ENCODE peak calls at places on chromosomes 6 and 20, in seven cellular contexts. M is small intestine, V is left ventricle myocardium inferior, C is HepG2, E is adrenal gland, D is tibial nerve, T is lung. B is an unnamed sample.
A peak's percentile ranks its signal among the peaks of the same experiment; 100 is the strongest.

GRCh38 chr6:12476484-12476883 is 186.3 kb downstream of the EDN1 start:
- DNase-seq in M (no peak), V (no peak), C (no peak), E (no peak), D (no peak), T (no peak), B (no peak)

GRCh38 chr6:125099211-125100017 is 54.2 kb upstream of the TPD52L1 start:
- DNase-seq in M (peak; percentile 24), V (peak; percentile 64), C (no peak), E (peak; percentile 67), D (no peak), T (peak; percentile 41), B (peak; percentile 57)

GRCh38 chr20:46357030-46357514 is 48.8 kb upstream of the CDH22 start:
- DNase-seq in M (no peak), V (no peak), C (no peak), E (peak; percentile 89), D (no peak), T (no peak), B (no peak)

GRCh38 chr6:144675231-144675861 is 390.2 kb downstream of the UTRN start:
- DNase-seq in M (peak; percentile 52), V (no peak), C (no peak), E (peak; percentile 61), D (peak; percentile 21), T (peak; percentile 45), B (peak; percentile 81)

GRCh38 chr6:157284738-157285421 is 38.4 kb downstream of the TMEM242 start:
- DNase-seq in M (peak; percentile 29), V (no peak), C (no peak), E (no peak), D (no peak), T (no peak), B (no peak)

GRCh38 chr6:123168892-123169851 is 173.1 kb downstream of the CLVS2 start:
- DNase-seq in M (no peak), V (no peak), C (no peak), E (no peak), D (no peak), T (no peak), B (no peak)

GRCh38 chr6:56798163-56798562 is 155.5 kb upstream of the DST start:
- DNase-seq in M (no peak), V (no peak), C (no peak), E (no peak), D (no peak), T (no peak), B (peak; percentile 63)

GRCh38 chr6:27672113-27672799 is 199.4 kb upstream of the ZNF184 start:
- DNase-seq in M (peak; percentile 24), V (no peak), C (peak; percentile 91), E (no peak), D (no peak), T (no peak), B (peak; percentile 39)

GRCh38 chr6:152484806-152485205 is 152.4 kb downstream of the SYNE1 start:
- DNase-seq in M (no peak), V (no peak), C (no peak), E (no peak), D (no peak), T (no peak), B (no peak)

GRCh38 chr6:26233608-26234420 is 131.2 kb upstream of the BTN3A2 start:
- DNase-seq in M (peak; percentile 79), V (no peak), C (no peak), E (peak; percentile 65), D (no peak), T (no peak), B (peak; percentile 58)

GRCh38 chr6:35521235-35521634 is 8.5 kb upstream of the TULP1 start:
- DNase-seq in M (no peak), V (no peak), C (no peak), E (no peak), D (no peak), T (no peak), B (no peak)
- H3K27ac ChIP-seq in M (no peak overlapping the region), V (no peak overlapping the region), C (no peak overlapping the region), E (no peak overlapping the region), D (no peak overlapping the region), T (no peak overlapping the region), B (no peak overlapping the region)

DNA sequence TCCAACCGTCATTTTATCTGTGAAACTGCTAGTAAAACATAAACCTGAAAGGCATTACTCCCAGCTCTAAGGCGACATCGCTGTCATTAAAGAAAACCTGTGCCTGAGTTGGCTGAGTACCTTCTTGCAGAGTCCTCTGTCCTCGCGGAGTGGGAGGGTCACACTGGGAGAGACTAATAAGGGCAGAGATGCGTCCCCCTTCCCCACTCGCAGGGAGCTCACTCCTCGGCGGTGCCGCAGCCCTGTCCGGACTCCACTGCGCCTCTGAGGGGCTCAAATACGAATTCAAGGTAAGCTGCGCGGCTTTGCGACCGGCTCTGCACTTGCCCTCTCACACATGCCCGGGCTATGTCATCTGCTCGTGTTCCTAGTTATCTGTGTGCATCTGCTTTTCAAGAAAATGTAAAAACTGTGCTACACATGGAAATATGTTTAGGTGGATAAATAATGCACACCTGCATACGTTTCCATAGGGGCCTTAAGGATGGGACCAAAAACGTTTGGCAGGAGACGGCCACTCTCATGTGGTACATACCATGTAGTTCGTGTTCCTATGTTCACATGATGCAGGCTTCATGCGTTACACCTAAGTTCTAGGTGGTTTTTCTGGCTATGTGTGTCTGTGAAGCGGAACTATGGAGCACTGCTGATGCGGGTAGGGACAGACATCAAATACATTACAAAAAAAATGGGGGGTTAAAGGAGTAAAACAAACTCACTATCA is at the start of gene COL19A1:
- DNase-seq in M (peak; percentile 2), V (peak; percentile 22), C (no peak), E (peak; percentile 4), D (no peak), T (no peak), B (no peak)
- H3K27ac ChIP-seq in M (no peak within 1 kb of the TSS), V (peak within 1 kb of the TSS; percentile 69), C (no peak within 1 kb of the TSS), E (no peak within 1 kb of the TSS), D (peak within 1 kb of the TSS; percentile 74), T (peak within 1 kb of the TSS; percentile 71), B (no peak within 1 kb of the TSS)

DNA sequence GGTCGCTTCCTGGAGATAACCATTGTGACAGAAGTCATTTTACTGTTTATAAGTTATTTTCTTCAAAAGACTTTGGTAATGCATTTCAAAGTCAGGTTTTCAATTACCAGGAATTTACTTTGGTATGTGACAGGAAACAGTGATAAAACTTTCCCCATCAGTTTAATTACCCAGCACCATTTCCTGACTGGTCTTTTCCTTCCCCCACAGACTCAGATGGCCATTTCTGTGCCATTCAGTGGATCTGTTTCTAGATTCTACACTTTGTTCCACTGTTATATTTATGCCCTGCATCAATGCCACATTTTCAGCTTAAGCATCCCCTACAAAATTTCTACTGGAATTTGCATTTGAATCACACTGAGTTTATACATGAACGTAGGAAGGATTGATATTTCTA is 16.3 kb downstream of the RRBP1 start:
- DNase-seq in M (no peak), V (no peak), C (no peak), E (no peak), D (no peak), T (no peak), B (no peak)
- H3K27ac ChIP-seq in M (no peak overlapping the region), V (peak overlapping the region; percentile 47), C (no peak overlapping the region), E (no peak overlapping the region), D (peak overlapping the region; percentile 85), T (no peak overlapping the region), B (peak overlapping the region; percentile 10)

GRCh38 chr6:170285482-170285881 is 5.4 kb downstream of the DLL1 start:
- DNase-seq in M (no peak), V (no peak), C (no peak), E (no peak), D (no peak), T (no peak), B (no peak)

GRCh38 chr6:170288091-170288631 is 2.7 kb downstream of the DLL1 start:
- DNase-seq in M (no peak), V (no peak), C (no peak), E (no peak), D (no peak), T (no peak), B (no peak)

GRCh38 chr6:170286246-170286933 is 4.5 kb downstream of the DLL1 start:
- DNase-seq in M (no peak), V (peak; percentile 53), C (no peak), E (peak; percentile 40), D (no peak), T (no peak), B (peak; percentile 18)

GRCh38 chr6:170287371-170287876 is 3.5 kb downstream of the DLL1 start:
- DNase-seq in M (no peak), V (no peak), C (no peak), E (peak; percentile 30), D (no peak), T (no peak), B (no peak)

DNA sequence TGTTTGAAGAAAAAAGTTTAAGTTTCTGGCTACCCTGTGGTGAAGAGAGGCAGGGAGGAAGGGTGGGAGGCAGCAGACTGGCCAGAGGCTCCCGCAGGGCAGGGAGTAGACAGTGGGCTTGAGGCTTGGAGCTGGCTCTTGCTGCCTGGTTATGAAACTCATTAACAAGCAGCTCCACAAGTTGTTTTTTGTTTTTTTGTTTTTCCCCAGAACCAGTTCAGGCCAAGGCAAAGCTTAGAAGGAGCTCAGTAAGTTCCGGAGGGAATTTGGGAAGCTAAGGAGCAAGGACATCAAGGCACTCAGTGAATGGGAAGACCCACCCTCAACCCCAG is 4.0 kb downstream of the DLL1 start:
- DNase-seq in M (no peak), V (no peak), C (no peak), E (no peak), D (no peak), T (no peak), B (no peak)
- H3K27ac ChIP-seq in M (no peak overlapping the region), V (peak overlapping the region; percentile 84), C (no peak overlapping the region), E (no peak overlapping the region), D (peak overlapping the region; percentile 61), T (no peak overlapping the region), B (no peak overlapping the region)

GRCh38 chr6:110813813-110814487 is 1.3 kb downstream of the CDK19 start:
- DNase-seq in M (peak; percentile 25), V (no peak), C (no peak), E (no peak), D (peak; percentile 16), T (no peak), B (no peak)
- H3K27ac ChIP-seq in M (peak overlapping the region; percentile 90), V (peak overlapping the region; percentile 94), C (peak overlapping the region; percentile 100), E (peak overlapping the region; percentile 94), D (peak overlapping the region; percentile 98), T (peak overlapping the region; percentile 89), B (peak overlapping the region; percentile 96)

GRCh38 chr6:21491955-21492354 is 101.6 kb upstream of the SOX4 start:
- DNase-seq in M (no peak), V (no peak), C (no peak), E (no peak), D (no peak), T (no peak), B (no peak)

GRCh38 chr6:21486115-21486514 is 107.4 kb upstream of the SOX4 start:
- DNase-seq in M (no peak), V (no peak), C (no peak), E (no peak), D (no peak), T (no peak), B (no peak)
- H3K27ac ChIP-seq in M (no peak overlapping the region), V (no peak overlapping the region), C (no peak overlapping the region), E (no peak overlapping the region), D (no peak overlapping the region), T (no peak overlapping the region), B (no peak overlapping the region)

B was measured in astrocyte.